ENCODE peak calls at places on chromosomes 7 and 10, in seven cellular contexts. K is GM23248, S is mammary epithelial cell, Y is colonic mucosa, E is H1, V is NT2/D1, H is PC-3. M is an unnamed sample.

GRCh38 chr10:125079091-125079600 is 81.2 kb downstream of the CTBP2 start:
- DNase-seq in E (no peak), Y (no peak), H (no peak), V (no peak), S (no peak), K (no peak), M (no peak)

GRCh38 chr7:148963583-148964509 is 64.5 kb downstream of the PDIA4 start:
- DNase-seq in V (no peak), E (no peak), H (peak; percentile 31), S (no peak), Y (peak; percentile 47), K (peak; percentile 38), M (peak; percentile 60)

GRCh38 chr7:11858668-11859302 is 26.8 kb upstream of the THSD7A start:
- DNase-seq in K (no peak), S (no peak), E (no peak), H (peak; percentile 39), V (no peak), Y (no peak), M (no peak)

GRCh38 chr7:68166525-68166924 is 1169.9 kb downstream of the TYW1 start:
- DNase-seq in Y (no peak), S (no peak), H (no peak), V (no peak), E (no peak), K (no peak), M (no peak)

GRCh38 chr7:13880789-13881188 is 108.7 kb downstream of the ETV1 start:
- DNase-seq in H (peak; percentile 85), S (peak; percentile 82), E (no peak), K (peak; percentile 88), Y (no peak), V (no peak), M (no peak)

GRCh38 chr7:141157138-141157765 is 83.4 kb downstream of the TMEM178B start:
- DNase-seq in K (no peak), V (no peak), E (no peak), S (no peak), H (no peak), Y (no peak), M (no peak)

GRCh38 chr10:5292196-5292735 is 72.5 kb upstream of the UCN3 start:
- DNase-seq in S (no peak), K (no peak), V (no peak), E (no peak), H (no peak), Y (peak; percentile 25), M (no peak)

GRCh38 chr10:35140727-35141126 is 14.1 kb downstream of the CREM start:
- DNase-seq in H (no peak), V (no peak), K (no peak), S (no peak), E (no peak), Y (no peak), M (no peak)

GRCh38 chr10:96687317-96688012 is 32.8 kb downstream of the PIK3AP1 start:
- DNase-seq in E (no peak), K (no peak), S (no peak), V (no peak), H (no peak), Y (no peak), M (no peak)

GRCh38 chr10:96686514-96686913 is 33.8 kb downstream of the PIK3AP1 start:
- DNase-seq in V (no peak), S (no peak), Y (no peak), E (no peak), K (no peak), H (no peak), M (no peak)

GRCh38 chr10:96683710-96684109 is 36.6 kb downstream of the PIK3AP1 start:
- DNase-seq in E (no peak), Y (no peak), K (no peak), H (no peak), S (no peak), V (no peak), M (no peak)

GRCh38 chr10:96683065-96683464 is 37.2 kb downstream of the PIK3AP1 start:
- DNase-seq in S (peak; percentile 10), V (no peak), H (peak; percentile 3), E (no peak), K (peak; percentile 65), Y (no peak), M (no peak)

GRCh38 chr10:96685297-96685696 is 35.0 kb downstream of the PIK3AP1 start:
- DNase-seq in S (no peak), H (no peak), E (no peak), K (peak; percentile 14), V (no peak), Y (no peak), M (no peak)
- H3K4me1 ChIP-seq in S (no peaks in the 10 kb centered on the region), H (no peaks in the 10 kb centered on the region), E (no peaks in the 10 kb centered on the region), K (peaks cover 5% of the 10 kb centered on the region), V (no peaks in the 10 kb centered on the region), Y (no peaks in the 10 kb centered on the region), M (no peaks in the 10 kb centered on the region)

DNA sequence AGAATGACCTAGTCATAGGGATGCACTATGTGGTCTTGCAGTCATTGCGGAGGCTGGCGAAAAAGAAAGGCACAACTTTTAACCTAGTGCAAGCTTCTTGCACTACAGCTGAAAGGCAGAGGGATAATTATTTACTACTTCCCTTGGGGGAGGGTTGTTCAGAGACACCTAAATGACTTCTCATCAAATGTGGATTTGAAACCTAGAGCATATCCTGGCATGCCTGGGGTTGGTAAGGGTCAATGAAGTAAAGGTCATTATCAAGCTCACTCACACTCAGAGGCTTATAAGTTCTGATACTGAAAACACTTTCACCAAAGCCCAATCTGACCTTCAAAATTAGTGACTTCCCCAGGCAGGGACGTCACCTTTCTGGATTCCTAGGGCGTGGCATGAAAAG is 108.9 kb upstream of the AMPH start:
- DNase-seq in Y (no peak), E (no peak), S (no peak), V (no peak), K (no peak), H (no peak), M (no peak)
- H3K9ac ChIP-seq in Y (no peak overlapping the region), E (no peak overlapping the region), S (no peak overlapping the region), V (no peak overlapping the region), K (no peak overlapping the region), H (no peak overlapping the region), M (no peak overlapping the region)

GRCh38 chr10:12980080-12980656 is 21.3 kb downstream of the CCDC3 start:
- DNase-seq in S (no peak), V (no peak), Y (no peak), E (no peak), K (no peak), H (no peak), M (no peak)
- H3K4me3 ChIP-seq in S (no peak overlapping the region), V (no peak overlapping the region), Y (no peak overlapping the region), E (no peak overlapping the region), K (no peak overlapping the region), H (no peak overlapping the region), M (no peak overlapping the region)

GRCh38 chr7:143382791-143383641 is 1.9 kb downstream of the ZYX start:
- DNase-seq in E (no peak), V (no peak), H (no peak), Y (no peak), S (no peak), K (no peak), M (peak; percentile 43)
- H3K4me1 ChIP-seq in E (peaks cover 5% of the 10 kb centered on the region), V (peaks cover 18% of the 10 kb centered on the region), H (peaks cover 49% of the 10 kb centered on the region), Y (peaks cover 7% of the 10 kb centered on the region), S (peaks cover 62% of the 10 kb centered on the region), K (peaks cover 38% of the 10 kb centered on the region), M (peaks cover 10% of the 10 kb centered on the region)

DNA sequence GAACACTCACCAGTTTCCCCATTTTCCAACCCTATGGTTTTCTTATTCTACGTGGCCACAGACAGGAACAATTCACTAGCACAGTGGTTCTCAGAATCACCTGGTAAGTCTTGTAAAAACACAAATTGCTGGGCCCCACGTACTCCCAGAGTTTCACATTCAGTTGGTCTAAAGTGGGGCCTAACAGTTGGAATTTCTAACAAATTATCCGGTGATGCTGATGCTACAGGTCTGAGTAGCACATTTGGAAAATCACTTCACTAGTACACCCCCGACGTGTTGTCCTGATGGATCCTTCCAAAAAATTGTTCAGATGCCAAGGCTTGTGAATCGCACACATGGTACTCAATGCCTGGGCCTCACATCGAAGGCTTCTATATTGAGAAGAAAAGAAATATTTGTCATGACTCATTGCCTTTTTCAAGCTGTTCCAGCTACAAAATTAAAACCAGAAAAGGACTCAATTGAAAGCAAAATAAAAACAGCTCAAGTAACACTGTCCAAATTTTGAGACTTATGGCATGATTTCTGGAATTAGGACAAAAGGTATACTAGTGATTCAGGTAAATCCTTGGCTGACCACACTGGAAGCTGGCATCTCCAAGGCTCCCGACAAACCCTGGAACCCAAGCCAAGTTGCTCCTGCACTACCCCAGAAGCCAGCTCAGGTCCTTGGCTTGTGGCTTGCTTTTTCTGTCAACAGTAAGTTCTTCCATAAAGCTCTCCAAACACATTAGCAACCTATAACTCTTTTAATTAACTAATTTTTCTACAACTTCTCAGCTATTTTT is 12.9 kb upstream of the VIM start:
- DNase-seq in E (no peak), K (peak; percentile 98), Y (no peak), S (peak; percentile 48), V (no peak), H (peak; percentile 82), M (no peak)
- H3K9ac ChIP-seq in E (no peak overlapping the region), K (peak overlapping the region; percentile 90), Y (no peak overlapping the region), S (peak overlapping the region; percentile 59), V (no peak overlapping the region), H (peak overlapping the region; percentile 83), M (no peak overlapping the region)

GRCh38 chr10:119817991-119818888 is 54.4 kb downstream of the MCMBP start:
- DNase-seq in E (peak; percentile 95), H (no peak), Y (peak; percentile 27), V (no peak), S (no peak), K (peak; percentile 52), M (peak; percentile 100)
- H3K4me3 ChIP-seq in E (peak overlapping the region; percentile 90), H (no peak overlapping the region), Y (no peak overlapping the region), V (no peak overlapping the region), S (no peak overlapping the region), K (peak overlapping the region; percentile 68), M (peak overlapping the region; percentile 91)

GRCh38 chr10:71232089-71232998 is 20.0 kb downstream of the UNC5B start:
- DNase-seq in Y (no peak), S (no peak), K (peak; percentile 67), V (no peak), E (no peak), H (no peak), M (no peak)

GRCh38 chr10:71230656-71231025 is 18.3 kb downstream of the UNC5B start:
- DNase-seq in Y (no peak), K (no peak), V (no peak), H (no peak), S (no peak), E (no peak), M (no peak)

GRCh38 chr10:71228875-71229720 is 16.7 kb downstream of the UNC5B start:
- DNase-seq in V (no peak), Y (no peak), S (no peak), E (no peak), H (no peak), K (no peak), M (no peak)

GRCh38 chr10:71229726-71230655 is 17.6 kb downstream of the UNC5B start:
- DNase-seq in Y (no peak), S (no peak), E (no peak), K (no peak), V (no peak), H (no peak), M (no peak)

DNA sequence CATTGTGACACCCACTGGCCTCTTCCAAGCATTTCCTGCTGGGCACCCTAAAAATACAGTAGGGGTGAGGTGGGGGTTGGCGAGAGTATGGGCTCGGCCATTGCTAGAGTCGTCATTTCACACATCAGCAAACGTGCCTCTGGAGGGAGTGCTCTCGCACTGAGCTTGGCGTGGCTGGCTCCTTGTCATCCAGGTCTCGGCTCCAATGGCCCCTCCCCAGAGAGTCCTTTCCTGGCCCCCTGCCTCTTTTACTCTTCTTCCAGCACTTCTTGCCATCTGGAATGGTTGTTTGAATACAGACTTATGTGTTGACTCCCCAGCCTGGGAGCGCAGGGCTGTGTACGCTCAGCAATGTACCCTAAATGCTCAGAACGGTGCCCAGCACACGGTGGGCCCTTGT is 18.8 kb downstream of the UNC5B start:
- DNase-seq in E (no peak), H (no peak), K (no peak), Y (no peak), V (no peak), S (no peak), M (no peak)
- H3K4me1 ChIP-seq in E (peaks cover 4% of the 10 kb centered on the region), H (no peaks in the 10 kb centered on the region), K (peaks cover 11% of the 10 kb centered on the region), Y (peaks cover 4% of the 10 kb centered on the region), V (peaks cover 29% of the 10 kb centered on the region), S (no peaks in the 10 kb centered on the region), M (peaks cover 28% of the 10 kb centered on the region)

M was measured in endodermal cell.